ENCODE peak calls at places on chromosomes 16 and 17, in ten cellular contexts. S, C, O, U, A, R, F, J, L and K are unnamed samples.

GRCh38 chr16:56257666-56258359 is 66.5 kb downstream of the GNAO1 start:
- DNase-seq in J (no peak), C (peak), S (peak), F (no peak), A (no peak), O (peak), L (no peak), U (no peak), R (no peak), K (no peak)

GRCh38 chr16:50868577-50868976 is 126.7 kb downstream of the CYLD start:
- DNase-seq in J (no peak), S (no peak), C (no peak), F (no peak), L (no peak), R (no peak), O (no peak), U (no peak), A (no peak), K (no peak)

GRCh38 chr16:11612110-11612981 is 25.6 kb upstream of the LITAF start:
- DNase-seq in R (peak), S (no peak), F (peak), O (no peak), J (no peak), A (peak), U (peak), L (no peak), C (no peak), K (no peak)

GRCh38 chr17:82439829-82440365 is 10.7 kb downstream of the CYBC1 start:
- DNase-seq in U (no peak), C (no peak), L (no peak), A (no peak), O (no peak), J (no peak), S (no peak), R (no peak), F (no peak), K (no peak)

GRCh38 chr17:38881600-38882191 is 11.8 kb downstream of the LASP1 start:
- DNase-seq in A (no peak), R (peak), L (no peak), F (no peak), S (peak), O (peak), U (no peak), J (no peak), C (peak), K (no peak)

GRCh38 chr17:33012522-33013033 is 20.9 kb downstream of the SPACA3 start:
- DNase-seq in S (no peak), J (no peak), R (no peak), F (no peak), O (no peak), L (peak), U (no peak), A (no peak), C (no peak), K (no peak)

GRCh38 chr17:45225964-45226530 is 4.4 kb downstream of the FMNL1 start:
- DNase-seq in J (peak), S (peak), A (peak), C (peak), L (no peak), F (no peak), R (peak), U (no peak), O (peak), K (no peak)

GRCh38 chr16:35174006-35174405 is 1714.6 kb downstream of the TP53TG3F start:
- DNase-seq in J (no peak), A (no peak), R (no peak), F (no peak), L (no peak), U (no peak), S (no peak), O (no peak), C (peak), K (no peak)

GRCh38 chr16:87860553-87861299 is 8.6 kb downstream of the SLC7A5 start:
- DNase-seq in R (no peak), S (no peak), C (no peak), F (no peak), U (no peak), A (no peak), O (no peak), J (no peak), L (no peak), K (peak)

GRCh38 chr17:6666077-6666521 is 14.5 kb downstream of the C17orf100 start:
- DNase-seq in J (no peak), F (peak), U (peak), S (peak), O (peak), A (peak), C (peak), L (peak), R (peak), K (peak)

GRCh38 chr16:996672-997071 is 15.1 kb downstream of the SOX8 start:
- DNase-seq in F (no peak), O (no peak), L (no peak), U (no peak), J (no peak), A (no peak), C (no peak), R (no peak), S (no peak), K (no peak)

GRCh38 chr17:70804161-70804560 is 634.8 kb downstream of the KCNJ2 start:
- DNase-seq in U (no peak), S (no peak), C (no peak), R (no peak), L (no peak), O (no peak), F (no peak), A (no peak), J (no peak), K (no peak)

GRCh38 chr16:83968891-83969672 is 1.0 kb downstream of the NECAB2 start:
- DNase-seq in C (no peak), S (no peak), L (no peak), O (no peak), R (no peak), J (no peak), U (peak), A (no peak), F (no peak), K (no peak)

GRCh38 chr17:45384800-45385262 is 47.8 kb downstream of the ARHGAP27 start:
- DNase-seq in A (no peak), S (no peak), O (no peak), J (no peak), C (no peak), U (peak), L (no peak), F (peak), R (no peak), K (no peak)

GRCh38 chr16:11783319-11784047 is 13.6 kb downstream of the ZC3H7A start:
- DNase-seq in U (no peak), R (no peak), J (peak), A (peak), S (no peak), F (no peak), C (no peak), L (no peak), O (no peak), K (no peak)

GRCh38 chr16:66287916-66288315 is 78.6 kb upstream of the CDH5 start:
- DNase-seq in S (no peak), O (no peak), L (no peak), F (no peak), U (no peak), R (no peak), J (no peak), A (no peak), C (peak), K (no peak)

GRCh38 chr17:37392024-37392590 is 14.5 kb downstream of the ACACA start:
- DNase-seq in F (no peak), A (peak), J (peak), O (no peak), U (no peak), C (no peak), L (peak), R (no peak), S (peak), K (no peak)

GRCh38 chr16:54585094-54585493 is 298.5 kb upstream of the IRX3 start:
- DNase-seq in F (no peak), S (no peak), L (no peak), J (no peak), U (peak), O (no peak), A (no peak), C (no peak), R (no peak), K (no peak)
- TF ChIP-seq CTCF in F (no peak), S (no peak), L (no peak), J (no peak), U (no peak), O (no peak), A (no peak), C (no peak), R (no peak), K (no peak)

GRCh38 chr17:63859257-63859656 is 14.2 kb downstream of the CSH2 start:
- DNase-seq in J (no peak), L (no peak), F (no peak), R (no peak), C (no peak), U (no peak), A (no peak), O (no peak), S (no peak), K (no peak)
- TF ChIP-seq CTCF in J (no peak), L (no peak), F (no peak), R (no peak), C (no peak), U (no peak), A (no peak), O (no peak), S (no peak), K (no peak)

DNA sequence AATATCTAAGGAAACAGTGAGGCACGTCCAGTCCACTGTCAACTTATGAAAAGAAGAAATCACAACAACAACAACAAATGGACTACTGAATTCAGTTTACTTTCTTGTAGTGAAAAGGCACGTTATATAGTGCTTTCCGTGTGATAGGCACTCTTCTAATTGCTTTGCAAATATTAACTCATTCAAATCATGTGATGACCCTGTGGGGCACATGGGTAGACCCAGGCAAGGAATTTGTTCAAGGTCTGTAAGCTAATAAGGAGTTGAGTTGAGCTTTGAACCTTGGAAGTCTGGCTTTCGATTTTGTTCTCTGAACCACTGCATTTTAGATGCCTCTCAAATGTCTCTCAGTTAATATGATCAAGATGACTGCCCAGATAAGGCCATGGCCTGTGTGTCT is 295.2 kb upstream of the RBFOX1 start:
- DNase-seq in U (no peak), C (no peak), L (no peak), O (no peak), F (no peak), S (no peak), A (no peak), R (no peak), J (no peak), K (no peak)
- TF ChIP-seq CTCF in U (no peak), C (no peak), L (no peak), O (no peak), F (no peak), S (no peak), A (no peak), R (no peak), J (no peak), K (no peak)

GRCh38 chr16:4265676-4266075 is 7.1 kb downstream of the TFAP4 start:
- DNase-seq in C (no peak), J (no peak), S (no peak), L (no peak), O (no peak), A (no peak), F (no peak), R (no peak), U (no peak), K (no peak)

GRCh38 chr16:4262303-4262835 is 10.5 kb downstream of the TFAP4 start:
- DNase-seq in O (no peak), C (no peak), F (no peak), S (no peak), U (no peak), L (no peak), J (no peak), A (peak), R (no peak), K (no peak)

GRCh38 chr16:4261557-4262172 is 11.2 kb downstream of the TFAP4 start:
- DNase-seq in R (no peak), A (peak), U (peak), J (no peak), S (no peak), C (peak), L (no peak), O (no peak), F (peak), K (peak)

GRCh38 chr16:4264546-4264945 is 8.3 kb downstream of the TFAP4 start:
- DNase-seq in J (no peak), F (no peak), R (no peak), U (no peak), L (no peak), S (no peak), O (no peak), C (no peak), A (peak), K (no peak)

GRCh38 chr16:4263504-4264436 is 9.1 kb downstream of the TFAP4 start:
- DNase-seq in O (peak), R (peak), F (peak), U (peak), A (peak), J (no peak), L (peak), C (no peak), S (peak), K (peak)
- TF ChIP-seq CTCF in O (no peak), R (no peak), F (no peak), U (peak), A (no peak), J (no peak), L (no peak), C (no peak), S (no peak), K (no peak)

GRCh38 chr17:27788919-27789318 is 11.4 kb downstream of the NOS2 start:
- DNase-seq in F (no peak), O (no peak), L (no peak), J (no peak), A (no peak), C (no peak), R (no peak), U (no peak), S (no peak), K (no peak)

GRCh38 chr17:27780441-27781404 is 19.6 kb downstream of the NOS2 start:
- DNase-seq in C (no peak), U (no peak), J (no peak), A (no peak), L (no peak), R (no peak), O (no peak), S (no peak), F (no peak), K (no peak)

GRCh38 chr17:27782791-27783206 is 17.5 kb downstream of the NOS2 start:
- DNase-seq in C (no peak), F (no peak), O (peak), L (no peak), A (no peak), R (no peak), J (no peak), S (peak), U (no peak), K (no peak)

GRCh38 chr17:27783440-27783839 is 16.9 kb downstream of the NOS2 start:
- DNase-seq in S (no peak), R (no peak), F (no peak), L (no peak), J (no peak), C (no peak), O (no peak), U (no peak), A (no peak), K (no peak)

GRCh38 chr17:27783951-27784350 is 16.4 kb downstream of the NOS2 start:
- DNase-seq in A (no peak), J (no peak), O (no peak), F (no peak), C (no peak), R (no peak), S (no peak), U (no peak), L (no peak), K (no peak)
- TF ChIP-seq CTCF in A (no peak), J (no peak), O (no peak), F (no peak), C (no peak), R (no peak), S (no peak), U (no peak), L (no peak), K (no peak)

GRCh38 chr17:65137076-65137935 is at the start of gene RGS9:
- DNase-seq in F (peak), A (peak), J (peak), L (no peak), S (peak), O (peak), R (peak), U (peak), C (peak), K (peak)
- TF ChIP-seq CTCF in F (peak), A (peak), J (peak), L (peak), S (peak), O (peak), R (peak), U (peak), C (peak), K (peak)